ENCODE peak calls at places on chromosomes 4 and X, in eight cellular contexts. J, A, Q, L, V, P, R and O are unnamed samples.

GRCh38 chr4:38523524-38524448 is 140.2 kb upstream of the KLF3 start:
- DNase-seq in J (no peak), A (no peak), Q (no peak), L (no peak), V (no peak), P (no peak), R (no peak), O (no peak)

GRCh38 chr4:35358001-35358584 is 886.2 kb downstream of the ARAP2 start:
- DNase-seq in J (no peak), A (no peak), Q (no peak), L (no peak), V (no peak), P (no peak), R (no peak), O (no peak)

GRCh38 chr4:105637409-105638258 is 70.9 kb downstream of the INTS12 start:
- DNase-seq in J (peak), A (peak), Q (peak), L (peak), V (peak), P (peak), R (peak), O (no peak)

GRCh38 chrX:10108288-10108687 is 48.5 kb upstream of the CLCN4 start:
- DNase-seq in J (no peak), A (no peak), Q (no peak), L (no peak), V (no peak), P (no peak), R (no peak), O (no peak)

GRCh38 chr4:88803600-88804096 is 106.0 kb upstream of the NAP1L5 start:
- DNase-seq in J (peak), A (peak), Q (no peak), L (no peak), V (peak), P (peak), R (no peak), O (no peak)

GRCh38 chr4:127856485-127857447 is 23.9 kb upstream of the PLK4 start:
- DNase-seq in J (no peak), A (no peak), Q (no peak), L (no peak), V (no peak), P (no peak), R (no peak), O (no peak)

GRCh38 chrX:56764975-56765791 is 36.1 kb downstream of the NBDY start:
- DNase-seq in J (peak), A (no peak), Q (no peak), L (no peak), V (no peak), P (peak), R (peak), O (no peak)

GRCh38 chr4:154082760-154083530 is 294.1 kb upstream of the SFRP2 start:
- DNase-seq in J (no peak), A (no peak), Q (no peak), L (no peak), V (no peak), P (no peak), R (no peak), O (no peak)

GRCh38 chr4:64230709-64231310 is 178.4 kb downstream of the TECRL start:
- DNase-seq in J (no peak), A (no peak), Q (no peak), L (no peak), V (no peak), P (no peak), R (no peak), O (no peak)

GRCh38 chr4:4969298-4969697 is 50.0 kb downstream of the CYTL1 start:
- DNase-seq in J (no peak), A (peak), Q (no peak), L (peak), V (peak), P (peak), R (no peak), O (no peak)

GRCh38 chr4:121824171-121824527 is 466 bp upstream of the CCNA2 start:
- DNase-seq in J (no peak), A (no peak), Q (no peak), L (no peak), V (no peak), P (no peak), R (no peak), O (no peak)

GRCh38 chr4:121822796-121823504 is 733 bp downstream of the CCNA2 start:
- DNase-seq in J (peak), A (no peak), Q (peak), L (peak), V (peak), P (peak), R (no peak), O (peak)

GRCh38 chr4:121824950-121825349 is 1.3 kb upstream of the CCNA2 start:
- DNase-seq in J (no peak), A (no peak), Q (no peak), L (no peak), V (no peak), P (no peak), R (no peak), O (no peak)

GRCh38 chr4:121822047-121822446 is 1.6 kb downstream of the CCNA2 start:
- DNase-seq in J (no peak), A (no peak), Q (no peak), L (no peak), V (no peak), P (no peak), R (no peak), O (no peak)

GRCh38 chr4:121823505-121824170 is at the start of gene CCNA2:
- DNase-seq in J (peak), A (peak), Q (peak), L (peak), V (peak), P (peak), R (peak), O (peak)
- TF ChIP-seq POLR2A in J (peak), A (peak), Q (peak), L (no peak), V (peak), P (peak), R (no peak), O (no peak)

GRCh38 chr4:77157859-77158486 is 966 bp downstream of the CCNG2 start:
- DNase-seq in J (peak), A (peak), Q (peak), L (peak), V (peak), P (peak), R (peak), O (peak)

GRCh38 chr4:77155631-77156345 is 1.2 kb upstream of the CCNG2 start:
- DNase-seq in J (no peak), A (no peak), Q (no peak), L (no peak), V (no peak), P (no peak), R (no peak), O (no peak)

GRCh38 chr4:77156533-77156911 is 485 bp upstream of the CCNG2 start:
- DNase-seq in J (peak), A (peak), Q (peak), L (peak), V (peak), P (peak), R (peak), O (peak)

GRCh38 chr4:77158487-77158861 is 1.5 kb downstream of the CCNG2 start:
- DNase-seq in J (no peak), A (peak), Q (no peak), L (no peak), V (peak), P (no peak), R (no peak), O (no peak)

GRCh38 chr4:77156912-77157858 is at the start of gene CCNG2:
- DNase-seq in J (peak), A (peak), Q (peak), L (peak), V (peak), P (peak), R (peak), O (peak)
- TF ChIP-seq POLR2A in J (peak), A (peak), Q (peak), L (no peak), V (peak), P (peak), R (peak), O (peak)

GRCh38 chrX:49922291-49923241 is at the start of gene CLCN5:
- DNase-seq in J (peak), A (peak), Q (peak), L (peak), V (peak), P (peak), R (peak), O (peak)
- TF ChIP-seq POLR2A in J (peak), A (peak), Q (peak), L (no peak), V (peak), P (no peak), R (no peak), O (no peak)

GRCh38 chr4:41933997-41934812 is 1.0 kb upstream of the TMEM33 start:
- DNase-seq in J (no peak), A (peak), Q (peak), L (no peak), V (no peak), P (no peak), R (no peak), O (no peak)

GRCh38 chr4:41932988-41933387 is 2.2 kb upstream of the TMEM33 start:
- DNase-seq in J (no peak), A (no peak), Q (no peak), L (no peak), V (no peak), P (no peak), R (no peak), O (no peak)

GRCh38 chr4:41939016-41939623 is 3.9 kb downstream of the TMEM33 start:
- DNase-seq in J (no peak), A (no peak), Q (peak), L (no peak), V (no peak), P (no peak), R (no peak), O (no peak)

GRCh38 chr4:41935652-41936021 is 408 bp downstream of the TMEM33 start:
- DNase-seq in J (no peak), A (no peak), Q (peak), L (no peak), V (no peak), P (no peak), R (no peak), O (no peak)

DNA sequence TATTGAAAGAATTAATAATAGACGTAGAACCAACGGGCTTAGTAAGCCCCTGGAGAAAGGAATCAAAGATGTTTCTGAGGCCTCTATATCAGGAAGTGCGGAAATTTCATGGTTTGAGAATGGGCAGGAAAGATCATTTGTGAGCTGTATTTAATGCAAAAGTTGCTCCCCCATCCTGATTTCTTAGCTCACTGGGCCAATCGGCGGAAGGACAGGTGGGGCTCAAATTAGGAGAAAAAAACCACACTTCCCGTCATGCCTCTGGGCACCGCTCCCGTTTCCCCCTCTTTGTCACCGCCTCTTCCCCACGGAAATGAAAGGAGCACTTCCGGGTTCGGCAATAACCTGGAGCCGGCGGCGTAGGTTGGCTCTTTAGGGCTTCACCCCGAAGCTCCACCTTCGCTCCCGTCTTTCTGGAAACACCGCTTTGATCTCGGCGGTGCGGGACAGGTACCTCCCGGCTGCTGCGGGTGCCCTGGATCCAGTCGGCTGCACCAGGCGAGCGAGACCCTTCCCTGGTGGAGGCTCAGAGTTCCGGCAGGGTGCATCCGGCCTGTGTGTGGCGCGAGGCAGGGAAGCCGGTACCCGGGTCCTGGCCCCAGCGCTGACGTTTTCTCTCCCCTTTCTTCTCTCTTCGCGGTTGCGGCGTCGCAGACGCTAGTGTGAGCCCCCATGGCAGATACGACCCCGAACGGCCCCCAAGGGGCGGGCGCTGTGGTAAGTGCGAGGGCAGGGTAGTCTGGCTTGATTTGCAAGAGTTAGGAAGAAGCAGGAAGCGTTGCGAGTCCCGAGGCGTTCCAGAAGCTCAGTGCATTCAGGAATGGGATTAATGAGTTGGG is at the start of gene TMEM33:
- DNase-seq in J (peak), A (peak), Q (peak), L (peak), V (peak), P (peak), R (peak), O (peak)
- TF ChIP-seq POLR2A in J (peak), A (peak), Q (peak), L (peak), V (peak), P (peak), R (peak), O (peak)

GRCh38 chr4:56874166-56874565 is 33.5 kb upstream of the REST start:
- DNase-seq in J (peak), A (no peak), Q (no peak), L (no peak), V (no peak), P (no peak), R (no peak), O (no peak)
- TF ChIP-seq POLR2A in J (peak), A (no peak), Q (no peak), L (no peak), V (no peak), P (no peak), R (no peak), O (no peak)

GRCh38 chr4:40197879-40198689 is 1.3 kb downstream of the RHOH start:
- DNase-seq in J (peak), A (no peak), Q (no peak), L (no peak), V (no peak), P (no peak), R (no peak), O (no peak)
- TF ChIP-seq POLR2A in J (peak), A (no peak), Q (no peak), L (no peak), V (no peak), P (peak), R (no peak), O (no peak)

GRCh38 chr4:184734758-184735157 is 862 bp upstream of the CENPU start:
- DNase-seq in J (no peak), A (no peak), Q (no peak), L (no peak), V (no peak), P (no peak), R (no peak), O (no peak)

GRCh38 chr4:184731056-184731455 is 2.8 kb downstream of the CENPU start:
- DNase-seq in J (no peak), A (no peak), Q (no peak), L (no peak), V (no peak), P (no peak), R (no peak), O (no peak)

GRCh38 chr4:184728858-184729257 is 5.0 kb downstream of the CENPU start:
- DNase-seq in J (no peak), A (no peak), Q (peak), L (no peak), V (no peak), P (no peak), R (no peak), O (no peak)

GRCh38 chr4:184732126-184732525 is 1.8 kb downstream of the CENPU start:
- DNase-seq in J (no peak), A (no peak), Q (no peak), L (no peak), V (no peak), P (no peak), R (no peak), O (no peak)

GRCh38 chr4:184733654-184734524 is at the start of gene CENPU:
- DNase-seq in J (peak), A (peak), Q (peak), L (peak), V (peak), P (peak), R (peak), O (peak)
- TF ChIP-seq POLR2A in J (peak), A (peak), Q (peak), L (no peak), V (peak), P (no peak), R (peak), O (peak)